ENCODE peak calls at places on chromosomes 2 and 18, in seven cellular contexts. R is progenitor cell of endocrine pancreas; D is CD4-positive, alpha-beta T cell; I is GM23338; F is mammary epithelial cell; M is body of pancreas; B is cardiac muscle cell. X is an unnamed sample.

GRCh38 chr2:152475982-152476381 is 141.0 kb downstream of the FMNL2 start:
- DNase-seq in B (no peak), D (no peak), M (no peak), I (no peak), R (no peak), F (no peak), X (no peak)

GRCh38 chr2:239062743-239063142 is 214.9 kb downstream of the TWIST2 start:
- DNase-seq in F (no peak), M (no peak), D (no peak), I (no peak), B (no peak), R (no peak), X (no peak)

GRCh38 chr2:236344446-236344845 is 80.2 kb upstream of the ASB18 start:
- DNase-seq in B (no peak), D (no peak), F (no peak), M (no peak), R (no peak), I (no peak), X (no peak)

GRCh38 chr2:96353032-96353561 is 17.5 kb downstream of the NCAPH start:
- DNase-seq in I (no peak), F (no peak), B (no peak), M (no peak), D (no peak), R (no peak), X (no peak)

GRCh38 chr2:8581601-8582041 is 100.2 kb upstream of the ID2 start:
- DNase-seq in I (no peak), D (no peak), B (no peak), F (no peak), R (no peak), M (no peak), X (no peak)

GRCh38 chr18:48256848-48257247 is 152.3 kb downstream of the ZBTB7C start:
- DNase-seq in I (no peak), B (no peak), F (no peak), M (no peak), R (no peak), D (no peak), X (no peak)

GRCh38 chr18:62334110-62334509 is 9.0 kb downstream of the TNFRSF11A start:
- DNase-seq in M (no peak), B (peak), R (no peak), D (no peak), F (peak), I (no peak), X (no peak)

GRCh38 chr2:27085670-27086089 is 892 bp upstream of the KHK start:
- DNase-seq in R (no peak), M (peak), I (peak), B (peak), F (peak), D (no peak), X (peak)

GRCh38 chr2:43005211-43005974 is 213.0 kb upstream of the HAAO start:
- DNase-seq in I (no peak), B (no peak), D (no peak), M (peak), R (no peak), F (no peak), X (no peak)

GRCh38 chr2:135791418-135792190 is 45.4 kb downstream of the LCT start:
- DNase-seq in F (peak), M (no peak), B (peak), I (no peak), R (no peak), D (no peak), X (no peak)

GRCh38 chr18:25113081-25113480 is 238.9 kb downstream of the ZNF521 start:
- DNase-seq in I (peak), M (no peak), R (no peak), B (no peak), F (no peak), D (no peak), X (no peak)

GRCh38 chr18:39434223-39434622 is 1868.6 kb upstream of the CELF4 start:
- DNase-seq in M (no peak), D (no peak), R (no peak), I (no peak), B (peak), F (no peak), X (no peak)
- TF ChIP-seq CTCF in M (no peak), D (no peak), R (no peak), I (no peak), B (no peak), F (no peak), X (no peak)

DNA sequence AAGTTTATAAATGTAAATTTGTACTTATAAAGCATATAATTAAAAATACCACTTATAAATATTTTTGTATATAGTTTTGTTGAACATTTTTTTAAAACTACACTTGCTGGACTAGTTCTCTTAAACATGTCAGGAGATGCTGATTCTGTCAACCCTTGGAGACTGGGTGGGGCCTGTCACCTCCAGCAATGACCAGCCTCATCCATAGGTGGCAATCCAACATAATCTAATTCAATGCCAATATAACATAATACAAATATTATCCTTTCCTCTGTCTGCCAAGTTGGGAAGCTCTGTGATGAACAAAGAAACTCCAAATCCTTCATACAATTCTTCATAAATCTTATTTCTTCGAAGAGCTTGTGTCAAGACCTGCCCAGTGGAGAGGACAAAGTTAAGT is 140.4 kb downstream of the RBMS1 start:
- DNase-seq in R (no peak), B (no peak), D (peak), M (no peak), I (no peak), F (no peak), X (no peak)
- TF ChIP-seq CTCF in R (no peak), B (no peak), D (peak), M (no peak), I (peak), F (no peak), X (no peak)

GRCh38 chr2:173793649-173794565 is 171.3 kb downstream of the SP3 start:
- DNase-seq in M (peak), F (no peak), B (no peak), R (no peak), D (no peak), I (peak), X (no peak)
- TF ChIP-seq CTCF in M (no peak), F (no peak), B (no peak), R (no peak), D (no peak), I (no peak), X (no peak)

GRCh38 chr2:62423235-62423634 is 82.8 kb downstream of the TMEM17 start:
- DNase-seq in B (peak), R (no peak), F (peak), D (no peak), I (peak), M (no peak), X (no peak)
- TF ChIP-seq CTCF in B (peak), R (peak), F (peak), D (no peak), I (peak), M (no peak), X (peak)

GRCh38 chr2:28391564-28392296 is 928 bp upstream of the FOSL2 start:
- DNase-seq in R (peak), B (peak), M (peak), F (peak), I (peak), D (peak), X (no peak)
- TF ChIP-seq CTCF in R (no peak), B (no peak), M (no peak), F (no peak), I (no peak), D (no peak), X (peak)

DNA sequence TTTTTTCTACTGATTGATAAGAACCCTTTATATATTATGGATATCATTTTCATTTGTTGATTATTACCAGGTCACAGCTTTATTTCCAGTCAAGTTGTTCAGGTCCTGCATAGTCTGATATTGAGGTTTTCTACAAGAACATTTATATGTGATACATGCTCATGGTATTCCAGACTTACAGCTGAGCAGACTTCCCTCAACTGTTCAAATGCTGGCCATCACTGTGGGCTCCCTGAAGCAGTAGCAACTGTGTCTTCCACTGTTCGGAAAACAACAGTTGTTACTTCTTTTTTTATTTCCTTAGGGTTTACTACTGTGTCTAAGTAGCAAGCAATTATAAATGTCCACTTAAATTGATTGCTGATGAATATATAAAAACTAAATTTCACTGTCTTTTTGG is 79.5 kb downstream of the DGKD start:
- DNase-seq in M (no peak), F (no peak), R (no peak), D (no peak), B (no peak), I (no peak), X (no peak)
- TF ChIP-seq CTCF in M (no peak), F (no peak), R (no peak), D (no peak), B (no peak), I (no peak), X (no peak)

DNA sequence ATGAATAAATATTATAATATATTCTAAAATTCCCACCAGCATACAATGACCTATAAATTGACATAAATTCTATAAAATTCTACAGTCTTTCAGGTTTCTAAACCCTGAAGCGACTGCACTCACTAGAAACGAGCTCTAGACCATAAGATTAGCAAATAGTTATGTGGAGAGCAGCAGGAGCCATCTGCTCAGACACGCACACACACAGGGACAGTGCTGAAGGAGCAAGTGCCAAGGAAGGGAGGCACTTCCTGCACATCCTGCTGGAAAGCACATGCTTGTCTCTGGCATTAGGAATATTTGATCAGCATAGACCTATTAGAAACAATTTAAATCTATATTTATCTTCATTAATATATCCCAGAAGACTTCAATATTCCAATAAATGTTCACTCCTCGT is 713.9 kb upstream of the CDH2 start:
- DNase-seq in D (no peak), I (no peak), F (no peak), M (no peak), R (no peak), B (no peak), X (no peak)
- TF ChIP-seq CTCF in D (no peak), I (no peak), F (no peak), M (no peak), R (no peak), B (no peak), X (no peak)

GRCh38 chr18:52670903-52671302 is 330.9 kb downstream of the DCC start:
- DNase-seq in M (peak), I (peak), D (no peak), B (peak), F (peak), R (no peak), X (no peak)
- TF ChIP-seq CTCF in M (peak), I (peak), D (no peak), B (no peak), F (peak), R (peak), X (peak)

X was measured in neural crest cell.